ENCODE peak calls at places on chromosomes 2 and 18, in four cellular contexts. One of them, this sample, is unnamed.
A peak's percentile ranks its signal among the peaks of the same experiment; 100 is the strongest.

GRCh38 chr2:144126302-144126701 is 393.6 kb downstream of the ZEB2 start:
- DNase-seq in HCT116: no peak
- DNase-seq in GM12878: no peak
- DNase-seq in psoas muscle: no peak
- DNase-seq in this sample: no peak

GRCh38 chr2:207484444-207485391 is 45.0 kb upstream of the CREB1 start:
- DNase-seq in psoas muscle: no peak
- DNase-seq in HCT116: no peak
- DNase-seq in GM12878: no peak
- DNase-seq in this sample: no peak

GRCh38 chr2:221129657-221130056 is 442.4 kb downstream of the EPHA4 start:
- DNase-seq in HCT116: no peak
- DNase-seq in psoas muscle: no peak
- DNase-seq in GM12878: no peak
- DNase-seq in this sample: no peak

GRCh38 chr2:120847700-120848321 is 112.1 kb downstream of the GLI2 start:
- DNase-seq in psoas muscle: no peak
- DNase-seq in GM12878: no peak
- DNase-seq in HCT116: no peak
- DNase-seq in this sample: peak; percentile 72

GRCh38 chr2:100647709-100648108 is 84.9 kb downstream of the PDCL3 start:
- DNase-seq in psoas muscle: no peak
- DNase-seq in HCT116: no peak
- DNase-seq in GM12878: no peak
- DNase-seq in this sample: no peak

GRCh38 chr2:219119422-219120043 is 41.1 kb downstream of the NHEJ1 start:
- DNase-seq in HCT116: peak; percentile 27
- DNase-seq in GM12878: peak; percentile 5
- DNase-seq in psoas muscle: peak; percentile 77
- DNase-seq in this sample: no peak

GRCh38 chr18:42086288-42086687 is 131.3 kb downstream of the PIK3C3 start:
- DNase-seq in psoas muscle: no peak
- DNase-seq in GM12878: no peak
- DNase-seq in HCT116: no peak
- DNase-seq in this sample: no peak

GRCh38 chr2:111624401-111625156 is 259.4 kb downstream of the ANAPC1 start:
- DNase-seq in GM12878: no peak
- DNase-seq in psoas muscle: no peak
- DNase-seq in HCT116: no peak
- DNase-seq in this sample: peak; percentile 31

GRCh38 chr2:218077464-218078216 is 8.6 kb downstream of the RUFY4 start:
- DNase-seq in GM12878: no peak
- DNase-seq in HCT116: no peak
- DNase-seq in psoas muscle: no peak
- DNase-seq in this sample: peak; percentile 75

GRCh38 chr2:64212346-64212745 is 68.1 kb upstream of the PELI1 start:
- DNase-seq in GM12878: no peak
- DNase-seq in HCT116: no peak
- DNase-seq in psoas muscle: no peak
- DNase-seq in this sample: peak; percentile 66

GRCh38 chr18:10101293-10101701 is 187.5 kb downstream of the VAPA start:
- DNase-seq in GM12878: no peak
- DNase-seq in psoas muscle: peak; percentile 64
- DNase-seq in HCT116: no peak
- DNase-seq in this sample: no peak

GRCh38 chr2:70767094-70767698 is 804 bp downstream of the ADD2 start:
- DNase-seq in HCT116: no peak
- DNase-seq in GM12878: no peak
- DNase-seq in psoas muscle: no peak
- DNase-seq in this sample: no peak

GRCh38 chr2:164831887-164832286 is 9.7 kb downstream of the COBLL1 start:
- DNase-seq in HCT116: no peak
- DNase-seq in psoas muscle: no peak
- DNase-seq in GM12878: no peak
- DNase-seq in this sample: no peak
- H3K27ac ChIP-seq in HCT116: no peak overlapping the region
- H3K27ac ChIP-seq in psoas muscle: peak overlapping the region; percentile 46
- H3K27ac ChIP-seq in GM12878: no peak overlapping the region
- H3K27ac ChIP-seq in this sample: no peak overlapping the region

DNA sequence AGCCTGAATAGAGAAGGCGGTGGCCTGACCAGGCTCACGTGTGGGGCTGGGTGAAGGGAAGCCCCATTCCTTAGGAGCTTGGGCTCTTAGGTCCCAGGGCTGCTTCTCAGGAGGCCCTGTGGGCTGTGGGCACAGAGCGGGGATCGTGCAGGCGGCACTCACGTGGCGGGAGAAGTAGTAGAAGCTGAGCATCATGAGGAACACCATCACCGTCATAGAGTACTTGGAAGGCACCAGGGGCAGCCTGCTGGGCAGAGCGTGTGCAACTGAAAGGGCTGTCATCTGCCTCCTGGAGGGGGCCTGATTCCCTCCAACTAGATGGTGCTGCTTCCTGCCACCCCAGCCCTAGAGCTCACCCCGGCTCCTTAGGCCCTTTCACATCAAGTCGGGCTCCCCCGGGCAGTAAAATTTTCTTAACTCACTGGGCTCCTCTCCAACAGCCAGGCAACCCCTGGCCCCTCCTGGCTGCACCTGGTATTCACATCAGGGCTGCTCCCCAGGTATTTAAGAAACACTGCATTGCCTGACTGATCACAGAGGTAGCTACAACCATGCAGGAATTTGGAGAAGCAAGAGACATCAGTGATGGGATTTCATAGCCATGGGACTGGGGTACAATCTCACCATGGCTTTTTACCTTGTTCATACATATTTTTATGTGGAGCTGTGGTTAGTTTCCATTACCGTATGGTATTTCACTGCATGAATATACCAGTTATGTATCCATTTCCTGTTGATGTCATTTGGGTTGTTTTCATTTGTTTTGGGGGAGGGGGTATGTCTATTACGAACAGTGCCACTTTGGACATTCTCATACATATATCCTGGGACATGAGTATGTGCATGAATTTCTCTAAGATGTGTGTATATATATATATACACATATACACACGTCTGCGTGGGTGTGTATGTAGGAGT is 32.9 kb downstream of the CENPO start:
- DNase-seq in GM12878: no peak
- DNase-seq in HCT116: no peak
- DNase-seq in psoas muscle: peak; percentile 44
- DNase-seq in this sample: no peak
- TF ChIP-seq CTCF in GM12878: no peak
- TF ChIP-seq CTCF in HCT116: no peak
- TF ChIP-seq CTCF in psoas muscle: no peak
- TF ChIP-seq CTCF in this sample: no peak

GRCh38 chr2:197705143-197705911 is at the start of gene MARS2:
- DNase-seq in psoas muscle: peak; percentile 97
- DNase-seq in HCT116: peak; percentile 77
- DNase-seq in GM12878: peak; percentile 68
- DNase-seq in this sample: peak; percentile 59
- H3K4me1 ChIP-seq in psoas muscle: peaks cover 22% of the 10 kb centered on the region
- H3K4me1 ChIP-seq in HCT116: peaks cover 11% of the 10 kb centered on the region
- H3K4me1 ChIP-seq in GM12878: peaks cover 5% of the 10 kb centered on the region
- H3K4me1 ChIP-seq in this sample: peaks cover 20% of the 10 kb centered on the region

DNA sequence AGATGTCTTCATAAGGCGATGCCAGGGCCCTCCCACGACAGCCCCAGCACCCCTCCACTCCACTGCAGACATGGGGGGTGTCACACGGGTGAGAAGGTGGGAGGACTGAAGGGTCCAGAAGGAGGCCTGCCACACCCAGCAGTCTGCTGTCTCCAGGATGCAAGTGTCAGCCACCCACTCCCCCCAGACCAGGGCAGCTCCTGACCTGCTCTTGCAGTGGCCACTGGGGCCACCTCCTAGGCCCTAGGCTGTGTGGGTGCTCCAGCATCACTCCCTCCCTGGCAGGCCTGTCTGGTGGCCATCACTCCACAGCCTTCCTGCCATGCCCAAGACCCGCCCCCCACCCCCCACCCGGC is 171.0 kb downstream of the CELF4 start:
- DNase-seq in GM12878: no peak
- DNase-seq in HCT116: no peak
- DNase-seq in psoas muscle: no peak
- DNase-seq in this sample: no peak
- H3K27ac ChIP-seq in GM12878: no peak overlapping the region
- H3K27ac ChIP-seq in HCT116: no peak overlapping the region
- H3K27ac ChIP-seq in psoas muscle: no peak overlapping the region
- H3K27ac ChIP-seq in this sample: no peak overlapping the region

This sample was measured in foreskin keratinocyte.